ENCODE peak calls at places on chromosomes 16 and 17, in six cellular contexts. S, H, R, X, O and I are unnamed samples.

GRCh38 chr16:69482410-69482951 is 58.1 kb downstream of the CYB5B start:
- DNase-seq in S (peak; percentile 21), H (peak; percentile 86), R (no peak), X (no peak), O (peak; percentile 37), I (peak; percentile 65)

GRCh38 chr17:42182927-42183734 is 2.1 kb downstream of the HCRT start:
- DNase-seq in S (no peak), H (no peak), R (peak; percentile 58), X (peak; percentile 64), O (no peak), I (no peak)

GRCh38 chr16:86343111-86343642 is 167.2 kb upstream of the FOXF1 start:
- DNase-seq in S (peak; percentile 72), H (no peak), R (no peak), X (no peak), O (peak; percentile 42), I (peak; percentile 21)

GRCh38 chr17:13940858-13941665 is 128.2 kb upstream of the COX10 start:
- DNase-seq in S (no peak), H (no peak), R (peak; percentile 10), X (no peak), O (no peak), I (no peak)

GRCh38 chr16:89323120-89323960 is 105.8 kb downstream of the ZNF778 start:
- DNase-seq in S (no peak), H (peak; percentile 21), R (no peak), X (no peak), O (no peak), I (no peak)

GRCh38 chr17:42402121-42402516 is 13.9 kb upstream of the STAT3 start:
- DNase-seq in S (no peak), H (no peak), R (no peak), X (no peak), O (no peak), I (no peak)

GRCh38 chr17:73526851-73527250 is 117.4 kb downstream of the SDK2 start:
- DNase-seq in S (no peak), H (no peak), R (no peak), X (no peak), O (no peak), I (no peak)

GRCh38 chr17:77423589-77424451 is 283.1 kb downstream of the SEC14L1 start:
- DNase-seq in S (peak; percentile 72), H (peak; percentile 95), R (no peak), X (no peak), O (peak; percentile 83), I (peak; percentile 83)

GRCh38 chr16:68289202-68289601 is 21.5 kb downstream of the SLC7A6OS start:
- DNase-seq in S (no peak), H (no peak), R (no peak), X (no peak), O (no peak), I (no peak)

GRCh38 chr16:2296662-2297505 is 29.0 kb upstream of the RNPS1 start:
- DNase-seq in S (no peak), H (peak; percentile 45), R (peak; percentile 22), X (peak; percentile 86), O (peak; percentile 47), I (no peak)

GRCh38 chr17:68455756-68456528 is 1.4 kb downstream of the WIPI1 start:
- DNase-seq in S (peak; percentile 71), H (peak; percentile 47), R (no peak), X (no peak), O (peak; percentile 70), I (peak; percentile 34)

GRCh38 chr16:73483076-73483791 is 435.3 kb upstream of the ZFHX3 start:
- DNase-seq in S (no peak), H (no peak), R (no peak), X (no peak), O (no peak), I (no peak)

GRCh38 chr17:76709077-76709950 is 1.5 kb downstream of the MXRA7 start:
- DNase-seq in S (peak; percentile 44), H (peak; percentile 93), R (no peak), X (no peak), O (peak; percentile 50), I (peak; percentile 83)

GRCh38 chr16:6231351-6231750 is 1101.3 kb upstream of the RBFOX1 start:
- DNase-seq in S (no peak), H (no peak), R (no peak), X (no peak), O (no peak), I (no peak)

GRCh38 chr16:35325936-35326335 is 1866.5 kb downstream of the TP53TG3F start:
- DNase-seq in S (no peak), H (no peak), R (no peak), X (no peak), O (no peak), I (no peak)

GRCh38 chr16:1687427-1688316 is 9.6 kb downstream of the JPT2 start:
- DNase-seq in S (no peak), H (no peak), R (no peak), X (no peak), O (no peak), I (no peak)

GRCh38 chr16:30091474-30092372 is at the start of gene TBX6:
- DNase-seq in S (peak; percentile 90), H (peak; percentile 95), R (peak; percentile 90), X (peak; percentile 85), O (peak; percentile 95), I (peak; percentile 80)

GRCh38 chr17:47934856-47935255 is 6.5 kb upstream of the PNPO start:
- DNase-seq in S (no peak), H (no peak), R (no peak), X (no peak), O (no peak), I (no peak)

GRCh38 chr16:49436181-49436580 is 62.6 kb downstream of the C16orf78 start:
- DNase-seq in S (no peak), H (no peak), R (no peak), X (no peak), O (no peak), I (no peak)

GRCh38 chr16:89741342-89742014 is 20.1 kb downstream of the ZNF276 start:
- DNase-seq in S (no peak), H (no peak), R (no peak), X (no peak), O (no peak), I (no peak)

GRCh38 chr17:9824094-9824493 is 1.6 kb upstream of the GLP2R start:
- DNase-seq in S (no peak), H (no peak), R (peak; percentile 71), X (peak; percentile 11), O (no peak), I (no peak)

GRCh38 chr16:88703486-88704309 is 2.5 kb downstream of the RNF166 start:
- DNase-seq in S (no peak), H (peak; percentile 51), R (no peak), X (no peak), O (peak; percentile 43), I (no peak)

GRCh38 chr17:27573971-27574525 is 56.9 kb upstream of the LGALS9 start:
- DNase-seq in S (no peak), H (no peak), R (no peak), X (peak; percentile 75), O (no peak), I (no peak)

GRCh38 chr16:53166099-53166498 is 111.3 kb downstream of the CHD9 start:
- DNase-seq in S (no peak), H (no peak), R (no peak), X (no peak), O (no peak), I (no peak)

GRCh38 chr17:56305017-56305416 is 151.7 kb downstream of the ANKFN1 start:
- DNase-seq in S (no peak), H (no peak), R (no peak), X (no peak), O (no peak), I (no peak)

GRCh38 chr17:82416771-82417170 is 1.4 kb upstream of the HEXD start:
- DNase-seq in S (no peak), H (no peak), R (no peak), X (no peak), O (no peak), I (no peak)

GRCh38 chr17:64332502-64332901 is 58.2 kb downstream of the PECAM1 start:
- DNase-seq in S (no peak), H (peak; percentile 60), R (no peak), X (no peak), O (no peak), I (no peak)

DNA sequence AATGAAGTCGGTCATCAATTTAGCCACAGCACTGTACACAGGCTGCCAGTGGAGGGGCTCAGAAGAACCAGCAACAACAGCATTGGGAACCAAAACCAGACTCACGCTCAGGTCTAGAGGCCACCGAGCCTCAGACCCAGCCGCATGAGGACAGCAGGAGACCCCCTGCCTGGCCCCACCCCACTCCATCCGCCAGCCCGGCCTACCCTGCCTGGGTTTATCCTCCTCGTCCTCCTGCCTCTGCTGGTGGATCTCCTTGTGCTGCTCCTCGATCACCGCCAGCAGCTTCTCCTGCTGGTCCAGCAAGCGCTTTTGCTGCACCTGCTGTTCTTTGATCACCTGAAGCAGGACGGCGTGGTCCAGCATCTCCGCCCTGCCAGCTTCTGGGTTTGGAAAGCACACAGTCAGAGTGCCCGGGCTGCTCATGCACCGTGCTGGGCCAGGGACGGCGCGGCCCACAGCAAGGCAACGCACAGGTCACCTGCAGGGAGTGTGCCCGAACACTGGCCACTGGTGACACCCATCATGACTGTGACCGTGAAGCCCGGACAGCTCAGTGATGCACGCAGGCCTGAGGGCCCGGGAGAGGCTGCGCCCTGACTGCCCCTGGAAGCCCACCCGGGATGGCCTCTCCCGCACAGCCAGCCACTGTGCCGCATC is 7.7 kb downstream of the NDUFAF8 start:
- DNase-seq in S (no peak), H (no peak), R (no peak), X (no peak), O (no peak), I (no peak)
- H3K27ac ChIP-seq in S (no peak overlapping the region), H (no peak overlapping the region), R (no peak overlapping the region), X (no peak overlapping the region), O (no peak overlapping the region), I (no peak overlapping the region)

DNA sequence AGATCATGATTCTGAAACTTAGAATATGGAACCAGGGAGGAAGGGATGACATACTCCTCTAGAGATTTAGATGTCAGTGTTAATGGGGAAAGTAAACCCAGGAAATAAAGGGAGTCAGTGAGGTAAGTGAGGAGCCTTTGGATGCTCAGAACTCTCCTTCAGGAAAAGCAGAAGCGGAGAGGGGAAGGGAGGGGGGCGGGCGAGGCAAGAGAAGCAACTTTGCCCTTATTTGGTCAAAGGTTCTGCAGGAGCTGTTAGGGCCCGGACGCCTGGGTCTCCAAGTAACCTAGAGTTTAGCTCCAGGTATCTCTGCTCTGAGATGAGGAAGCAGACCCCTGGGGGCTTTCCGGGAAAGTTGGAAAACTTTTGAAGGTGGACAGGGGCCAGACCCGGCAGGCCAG is 1.3 kb downstream of the PFN1 start:
- DNase-seq in S (no peak), H (no peak), R (no peak), X (no peak), O (no peak), I (no peak)
- TF ChIP-seq POLR2A in S (no peak), H (no peak), R (no peak), X (no peak), O (no peak), I (no peak)

DNA sequence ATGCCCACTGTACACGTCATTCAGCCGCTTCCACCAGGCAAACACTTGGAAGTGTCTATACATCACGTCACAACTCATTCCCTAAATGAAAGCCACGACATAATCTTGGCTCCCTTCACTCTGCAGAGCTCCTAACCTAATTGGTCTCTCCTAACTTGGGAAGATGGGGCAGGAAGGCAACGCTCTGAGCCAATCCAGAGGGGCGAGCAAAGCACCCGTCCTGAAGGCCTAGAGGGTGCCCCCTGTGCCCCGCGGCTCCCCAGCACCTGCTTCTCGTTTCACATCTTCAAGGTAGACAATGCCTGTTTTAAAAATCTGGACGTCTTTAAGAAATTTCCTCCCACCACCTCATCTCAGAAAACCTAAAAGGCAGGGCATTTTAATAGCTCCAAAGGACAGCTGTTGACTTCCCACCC is 1.0 kb downstream of the CSNK2A2 start:
- DNase-seq in S (no peak), H (peak; percentile 31), R (no peak), X (no peak), O (no peak), I (no peak)
- H3K4me1 ChIP-seq in S (peaks cover 8% of the 10 kb centered on the region), H (peaks cover 13% of the 10 kb centered on the region), R (peaks cover 12% of the 10 kb centered on the region), X (peaks cover 17% of the 10 kb centered on the region), O (peaks cover 17% of the 10 kb centered on the region), I (peaks cover 41% of the 10 kb centered on the region)

GRCh38 chr17:28928061-28928460 is 23.3 kb downstream of the PHF12 start:
- DNase-seq in S (no peak), H (no peak), R (no peak), X (no peak), O (no peak), I (no peak)
- H3K27ac ChIP-seq in S (no peak overlapping the region), H (no peak overlapping the region), R (no peak overlapping the region), X (no peak overlapping the region), O (no peak overlapping the region), I (no peak overlapping the region)